ENCODE peak calls at places on chromosomes 13 and 19, in ten cellular contexts. One of them, this sample, is unnamed.
A peak's percentile ranks its signal among the peaks of the same experiment; 100 is the strongest.

GRCh38 chr13:75341025-75341424 is 140.9 kb downstream of the TBC1D4 start:
- DNase-seq in T-helper 17 cell: no peak
- DNase-seq in ecto neural progenitor cell: no peak
- DNase-seq in CD8-positive, alpha-beta memory T cell: no peak
- DNase-seq in activated naive CD4-positive, alpha-beta T cell: no peak
- DNase-seq in GM12865: peak; percentile 66
- DNase-seq in left cardiac atrium: no peak
- DNase-seq in activated CD4-positive, alpha-beta T cell treated with anti-CD3 and anti-CD28 coated beads for 24 hours: no peak
- DNase-seq in erythroblast: no peak
- DNase-seq in smooth muscle cell of the brain vasculature: no peak
- DNase-seq in this sample: no peak

GRCh38 chr13:77061362-77061761 is 34.4 kb upstream of the FBXL3 start:
- DNase-seq in T-helper 17 cell: no peak
- DNase-seq in ecto neural progenitor cell: no peak
- DNase-seq in CD8-positive, alpha-beta memory T cell: no peak
- DNase-seq in activated naive CD4-positive, alpha-beta T cell: no peak
- DNase-seq in GM12865: no peak
- DNase-seq in left cardiac atrium: no peak
- DNase-seq in activated CD4-positive, alpha-beta T cell treated with anti-CD3 and anti-CD28 coated beads for 24 hours: no peak
- DNase-seq in erythroblast: no peak
- DNase-seq in smooth muscle cell of the brain vasculature: no peak
- DNase-seq in this sample: no peak

GRCh38 chr19:30366282-30366681 is 5.9 kb upstream of the ZNF536 start:
- DNase-seq in T-helper 17 cell: no peak
- DNase-seq in ecto neural progenitor cell: no peak
- DNase-seq in CD8-positive, alpha-beta memory T cell: no peak
- DNase-seq in activated naive CD4-positive, alpha-beta T cell: no peak
- DNase-seq in GM12865: no peak
- DNase-seq in left cardiac atrium: no peak
- DNase-seq in activated CD4-positive, alpha-beta T cell treated with anti-CD3 and anti-CD28 coated beads for 24 hours: no peak
- DNase-seq in erythroblast: no peak
- DNase-seq in smooth muscle cell of the brain vasculature: no peak
- DNase-seq in this sample: no peak

GRCh38 chr13:36420437-36420891 is 11.8 kb upstream of the CCNA1 start:
- DNase-seq in T-helper 17 cell: peak; percentile 22
- DNase-seq in ecto neural progenitor cell: peak; percentile 83
- DNase-seq in CD8-positive, alpha-beta memory T cell: peak; percentile 65
- DNase-seq in activated naive CD4-positive, alpha-beta T cell: no peak
- DNase-seq in GM12865: peak; percentile 73
- DNase-seq in left cardiac atrium: peak; percentile 64
- DNase-seq in activated CD4-positive, alpha-beta T cell treated with anti-CD3 and anti-CD28 coated beads for 24 hours: peak; percentile 59
- DNase-seq in erythroblast: peak; percentile 69
- DNase-seq in smooth muscle cell of the brain vasculature: peak; percentile 53
- DNase-seq in this sample: no peak

GRCh38 chr13:98495627-98496238 is 81.2 kb downstream of the STK24 start:
- DNase-seq in T-helper 17 cell: no peak
- DNase-seq in ecto neural progenitor cell: peak; percentile 45
- DNase-seq in CD8-positive, alpha-beta memory T cell: no peak
- DNase-seq in activated naive CD4-positive, alpha-beta T cell: peak; percentile 20
- DNase-seq in GM12865: no peak
- DNase-seq in left cardiac atrium: no peak
- DNase-seq in activated CD4-positive, alpha-beta T cell treated with anti-CD3 and anti-CD28 coated beads for 24 hours: no peak
- DNase-seq in erythroblast: no peak
- DNase-seq in smooth muscle cell of the brain vasculature: no peak
- DNase-seq in this sample: no peak

GRCh38 chr13:50526771-50527567 is 316.5 kb downstream of the DLEU7 start:
- DNase-seq in T-helper 17 cell: no peak
- DNase-seq in ecto neural progenitor cell: no peak
- DNase-seq in CD8-positive, alpha-beta memory T cell: no peak
- DNase-seq in activated naive CD4-positive, alpha-beta T cell: no peak
- DNase-seq in GM12865: no peak
- DNase-seq in left cardiac atrium: no peak
- DNase-seq in activated CD4-positive, alpha-beta T cell treated with anti-CD3 and anti-CD28 coated beads for 24 hours: no peak
- DNase-seq in erythroblast: peak; percentile 23
- DNase-seq in smooth muscle cell of the brain vasculature: no peak
- DNase-seq in this sample: no peak

GRCh38 chr13:109672545-109672944 is 113.8 kb downstream of the IRS2 start:
- DNase-seq in T-helper 17 cell: no peak
- DNase-seq in ecto neural progenitor cell: no peak
- DNase-seq in CD8-positive, alpha-beta memory T cell: no peak
- DNase-seq in activated naive CD4-positive, alpha-beta T cell: no peak
- DNase-seq in GM12865: no peak
- DNase-seq in left cardiac atrium: no peak
- DNase-seq in activated CD4-positive, alpha-beta T cell treated with anti-CD3 and anti-CD28 coated beads for 24 hours: no peak
- DNase-seq in erythroblast: no peak
- DNase-seq in smooth muscle cell of the brain vasculature: no peak
- DNase-seq in this sample: no peak

GRCh38 chr13:112329376-112329775 is 46.8 kb upstream of the SPACA7 start:
- DNase-seq in T-helper 17 cell: no peak
- DNase-seq in ecto neural progenitor cell: no peak
- DNase-seq in CD8-positive, alpha-beta memory T cell: no peak
- DNase-seq in activated naive CD4-positive, alpha-beta T cell: no peak
- DNase-seq in GM12865: no peak
- DNase-seq in left cardiac atrium: no peak
- DNase-seq in activated CD4-positive, alpha-beta T cell treated with anti-CD3 and anti-CD28 coated beads for 24 hours: no peak
- DNase-seq in erythroblast: no peak
- DNase-seq in smooth muscle cell of the brain vasculature: no peak
- DNase-seq in this sample: no peak

GRCh38 chr13:68846663-68847062 is 1261.0 kb upstream of the ATXN8OS start:
- DNase-seq in T-helper 17 cell: no peak
- DNase-seq in ecto neural progenitor cell: no peak
- DNase-seq in CD8-positive, alpha-beta memory T cell: no peak
- DNase-seq in activated naive CD4-positive, alpha-beta T cell: no peak
- DNase-seq in GM12865: no peak
- DNase-seq in left cardiac atrium: no peak
- DNase-seq in activated CD4-positive, alpha-beta T cell treated with anti-CD3 and anti-CD28 coated beads for 24 hours: no peak
- DNase-seq in erythroblast: no peak
- DNase-seq in smooth muscle cell of the brain vasculature: no peak
- DNase-seq in this sample: no peak

GRCh38 chr19:45130888-45131615 is 29.7 kb downstream of the NKPD1 start:
- DNase-seq in T-helper 17 cell: no peak
- DNase-seq in ecto neural progenitor cell: no peak
- DNase-seq in CD8-positive, alpha-beta memory T cell: no peak
- DNase-seq in activated naive CD4-positive, alpha-beta T cell: no peak
- DNase-seq in GM12865: peak; percentile 53
- DNase-seq in left cardiac atrium: no peak
- DNase-seq in activated CD4-positive, alpha-beta T cell treated with anti-CD3 and anti-CD28 coated beads for 24 hours: no peak
- DNase-seq in erythroblast: no peak
- DNase-seq in smooth muscle cell of the brain vasculature: no peak
- DNase-seq in this sample: no peak

GRCh38 chr13:98261165-98261672 is 84.2 kb upstream of the RNF113B start:
- DNase-seq in T-helper 17 cell: no peak
- DNase-seq in ecto neural progenitor cell: no peak
- DNase-seq in CD8-positive, alpha-beta memory T cell: no peak
- DNase-seq in activated naive CD4-positive, alpha-beta T cell: no peak
- DNase-seq in GM12865: no peak
- DNase-seq in left cardiac atrium: no peak
- DNase-seq in activated CD4-positive, alpha-beta T cell treated with anti-CD3 and anti-CD28 coated beads for 24 hours: no peak
- DNase-seq in erythroblast: no peak
- DNase-seq in smooth muscle cell of the brain vasculature: no peak
- DNase-seq in this sample: no peak

GRCh38 chr19:17952041-17952976 is 14.6 kb upstream of the KCNN1 start:
- DNase-seq in T-helper 17 cell: no peak
- DNase-seq in ecto neural progenitor cell: no peak
- DNase-seq in CD8-positive, alpha-beta memory T cell: peak; percentile 56
- DNase-seq in activated naive CD4-positive, alpha-beta T cell: no peak
- DNase-seq in GM12865: no peak
- DNase-seq in left cardiac atrium: no peak
- DNase-seq in activated CD4-positive, alpha-beta T cell treated with anti-CD3 and anti-CD28 coated beads for 24 hours: no peak
- DNase-seq in erythroblast: no peak
- DNase-seq in smooth muscle cell of the brain vasculature: no peak
- DNase-seq in this sample: peak; percentile 55

GRCh38 chr13:110213461-110214074 is 93.4 kb downstream of the COL4A1 start:
- DNase-seq in T-helper 17 cell: no peak
- DNase-seq in ecto neural progenitor cell: no peak
- DNase-seq in CD8-positive, alpha-beta memory T cell: no peak
- DNase-seq in activated naive CD4-positive, alpha-beta T cell: no peak
- DNase-seq in GM12865: no peak
- DNase-seq in left cardiac atrium: no peak
- DNase-seq in activated CD4-positive, alpha-beta T cell treated with anti-CD3 and anti-CD28 coated beads for 24 hours: no peak
- DNase-seq in erythroblast: no peak
- DNase-seq in smooth muscle cell of the brain vasculature: no peak
- DNase-seq in this sample: no peak

GRCh38 chr13:112105884-112106283 is 38.9 kb downstream of the SOX1 start:
- DNase-seq in T-helper 17 cell: no peak
- DNase-seq in ecto neural progenitor cell: peak; percentile 78
- DNase-seq in CD8-positive, alpha-beta memory T cell: no peak
- DNase-seq in activated naive CD4-positive, alpha-beta T cell: no peak
- DNase-seq in GM12865: no peak
- DNase-seq in left cardiac atrium: no peak
- DNase-seq in activated CD4-positive, alpha-beta T cell treated with anti-CD3 and anti-CD28 coated beads for 24 hours: no peak
- DNase-seq in erythroblast: no peak
- DNase-seq in smooth muscle cell of the brain vasculature: no peak
- DNase-seq in this sample: no peak

GRCh38 chr19:52748336-52748950 is 13.6 kb upstream of the ZNF611 start:
- DNase-seq in T-helper 17 cell: no peak
- DNase-seq in ecto neural progenitor cell: no peak
- DNase-seq in CD8-positive, alpha-beta memory T cell: no peak
- DNase-seq in activated naive CD4-positive, alpha-beta T cell: no peak
- DNase-seq in GM12865: peak; percentile 12
- DNase-seq in left cardiac atrium: peak; percentile 41
- DNase-seq in activated CD4-positive, alpha-beta T cell treated with anti-CD3 and anti-CD28 coated beads for 24 hours: no peak
- DNase-seq in erythroblast: peak; percentile 51
- DNase-seq in smooth muscle cell of the brain vasculature: peak; percentile 1
- DNase-seq in this sample: no peak